ENCODE peak calls at places on chromosomes 3 and 15, in four cellular contexts. V, H, N and Z are unnamed samples.

GRCh38 chr3:47643092-47643491 is 64.4 kb upstream of the CSPG5 start:
- DNase-seq in V (no peak), H (no peak), N (no peak), Z (no peak)

GRCh38 chr3:82085356-82085755 is 323.9 kb upstream of the GBE1 start:
- DNase-seq in V (no peak), H (no peak), N (no peak), Z (no peak)

GRCh38 chr3:194711286-194711685 is 25.6 kb downstream of the FAM43A start:
- DNase-seq in V (no peak), H (no peak), N (peak), Z (no peak)

GRCh38 chr3:79125313-79125984 is 642.3 kb downstream of the ROBO1 start:
- DNase-seq in V (no peak), H (no peak), N (no peak), Z (no peak)

GRCh38 chr3:124761250-124761796 is 31.1 kb downstream of the UMPS start:
- DNase-seq in V (peak), H (peak), N (peak), Z (peak)

GRCh38 chr15:38075466-38075865 is 141.0 kb downstream of the TMCO5A start:
- DNase-seq in V (no peak), H (no peak), N (no peak), Z (no peak)

GRCh38 chr15:78093242-78094020 is 1.1 kb downstream of the SH2D7 start:
- DNase-seq in V (no peak), H (no peak), N (peak), Z (no peak)

GRCh38 chr3:132047209-132047608 is 12.4 kb upstream of the CPNE4 start:
- DNase-seq in V (no peak), H (no peak), N (peak), Z (no peak)

GRCh38 chr3:128296469-128297251 is 143.4 kb downstream of the EEFSEC start:
- DNase-seq in V (no peak), H (no peak), N (no peak), Z (no peak)

GRCh38 chr3:136819784-136820640 is 1.1 kb downstream of the SLC35G2 start:
- DNase-seq in V (no peak), H (peak), N (peak), Z (peak)

GRCh38 chr3:126365351-126366274 is 8.4 kb upstream of the KLF15 start:
- DNase-seq in V (no peak), H (no peak), N (no peak), Z (no peak)